ENCODE peak calls at places on chromosomes 7 and 10, in seven cellular contexts. One of them, this sample, is unnamed.

GRCh38 chr10:52965938-52966401 is 193.4 kb upstream of the MBL2 start:
- DNase-seq in fibroblast of lung: no peak
- DNase-seq in breast epithelium: no peak
- DNase-seq in aorta: no peak
- DNase-seq in HepG2: no peak
- DNase-seq in esophagus squamous epithelium: no peak
- DNase-seq in BJ: no peak
- DNase-seq in this sample: no peak

GRCh38 chr7:42457663-42458062 is 220.7 kb upstream of the GLI3 start:
- DNase-seq in aorta: no peak
- DNase-seq in BJ: no peak
- DNase-seq in fibroblast of lung: no peak
- DNase-seq in breast epithelium: no peak
- DNase-seq in esophagus squamous epithelium: no peak
- DNase-seq in HepG2: no peak
- DNase-seq in this sample: no peak

GRCh38 chr7:92025260-92025659 is 84.6 kb downstream of the AKAP9 start:
- DNase-seq in HepG2: no peak
- DNase-seq in breast epithelium: no peak
- DNase-seq in aorta: no peak
- DNase-seq in BJ: peak; percentile 71
- DNase-seq in fibroblast of lung: peak; percentile 64
- DNase-seq in esophagus squamous epithelium: no peak
- DNase-seq in this sample: no peak

GRCh38 chr7:86454753-86455152 is 189.0 kb upstream of the GRM3 start:
- DNase-seq in breast epithelium: no peak
- DNase-seq in HepG2: no peak
- DNase-seq in aorta: no peak
- DNase-seq in esophagus squamous epithelium: no peak
- DNase-seq in fibroblast of lung: no peak
- DNase-seq in BJ: no peak
- DNase-seq in this sample: no peak

GRCh38 chr7:40623863-40624262 is 489.1 kb downstream of the SUGCT start:
- DNase-seq in HepG2: no peak
- DNase-seq in aorta: no peak
- DNase-seq in BJ: no peak
- DNase-seq in fibroblast of lung: no peak
- DNase-seq in breast epithelium: no peak
- DNase-seq in esophagus squamous epithelium: no peak
- DNase-seq in this sample: no peak

GRCh38 chr7:151658778-151659177 is 139.1 kb upstream of the RHEB start:
- DNase-seq in aorta: no peak
- DNase-seq in fibroblast of lung: no peak
- DNase-seq in esophagus squamous epithelium: no peak
- DNase-seq in BJ: no peak
- DNase-seq in HepG2: no peak
- DNase-seq in breast epithelium: no peak
- DNase-seq in this sample: no peak

GRCh38 chr7:1931248-1931950 is 261.3 kb downstream of the ELFN1 start:
- DNase-seq in esophagus squamous epithelium: no peak
- DNase-seq in fibroblast of lung: no peak
- DNase-seq in BJ: no peak
- DNase-seq in HepG2: no peak
- DNase-seq in aorta: no peak
- DNase-seq in breast epithelium: no peak
- DNase-seq in this sample: no peak

GRCh38 chr10:59622320-59622901 is 87.2 kb downstream of the SLC16A9 start:
- DNase-seq in aorta: no peak
- DNase-seq in BJ: no peak
- DNase-seq in HepG2: peak; percentile 41
- DNase-seq in breast epithelium: no peak
- DNase-seq in fibroblast of lung: peak; percentile 80
- DNase-seq in esophagus squamous epithelium: no peak
- DNase-seq in this sample: no peak

GRCh38 chr7:148650232-148650858 is 48.4 kb upstream of the CUL1 start:
- DNase-seq in HepG2: no peak
- DNase-seq in breast epithelium: no peak
- DNase-seq in fibroblast of lung: peak; percentile 19
- DNase-seq in BJ: peak; percentile 15
- DNase-seq in aorta: no peak
- DNase-seq in esophagus squamous epithelium: no peak
- DNase-seq in this sample: no peak

GRCh38 chr7:39527296-39527695 is 38.9 kb upstream of the YAE1 start:
- DNase-seq in BJ: no peak
- DNase-seq in aorta: no peak
- DNase-seq in breast epithelium: no peak
- DNase-seq in HepG2: no peak
- DNase-seq in fibroblast of lung: no peak
- DNase-seq in esophagus squamous epithelium: no peak
- DNase-seq in this sample: no peak

GRCh38 chr7:48279420-48279819 is 108.2 kb downstream of the ABCA13 start:
- DNase-seq in breast epithelium: no peak
- DNase-seq in esophagus squamous epithelium: no peak
- DNase-seq in HepG2: no peak
- DNase-seq in aorta: no peak
- DNase-seq in fibroblast of lung: no peak
- DNase-seq in BJ: no peak
- DNase-seq in this sample: no peak

GRCh38 chr10:91424016-91424415 is 13.9 kb downstream of the HECTD2 start:
- DNase-seq in HepG2: no peak
- DNase-seq in aorta: no peak
- DNase-seq in fibroblast of lung: no peak
- DNase-seq in breast epithelium: no peak
- DNase-seq in BJ: no peak
- DNase-seq in esophagus squamous epithelium: no peak
- DNase-seq in this sample: no peak

GRCh38 chr7:74048999-74049599 is 21.1 kb downstream of the ELN start:
- DNase-seq in aorta: no peak
- DNase-seq in HepG2: no peak
- DNase-seq in esophagus squamous epithelium: no peak
- DNase-seq in fibroblast of lung: no peak
- DNase-seq in breast epithelium: no peak
- DNase-seq in BJ: no peak
- DNase-seq in this sample: no peak

GRCh38 chr7:74051193-74051592 is 23.2 kb downstream of the ELN start:
- DNase-seq in aorta: peak; percentile 59
- DNase-seq in BJ: no peak
- DNase-seq in esophagus squamous epithelium: no peak
- DNase-seq in HepG2: no peak
- DNase-seq in fibroblast of lung: peak; percentile 21
- DNase-seq in breast epithelium: no peak
- DNase-seq in this sample: no peak

GRCh38 chr7:74047804-74048380 is 19.9 kb downstream of the ELN start:
- DNase-seq in BJ: no peak
- DNase-seq in HepG2: no peak
- DNase-seq in fibroblast of lung: no peak
- DNase-seq in esophagus squamous epithelium: no peak
- DNase-seq in breast epithelium: no peak
- DNase-seq in aorta: no peak
- DNase-seq in this sample: no peak

GRCh38 chr7:74051629-74052410 is 23.8 kb downstream of the ELN start:
- DNase-seq in breast epithelium: no peak
- DNase-seq in HepG2: peak; percentile 56
- DNase-seq in aorta: peak; percentile 70
- DNase-seq in esophagus squamous epithelium: no peak
- DNase-seq in BJ: no peak
- DNase-seq in fibroblast of lung: peak; percentile 31
- DNase-seq in this sample: no peak

GRCh38 chr7:74049997-74050798 is 22.2 kb downstream of the ELN start:
- DNase-seq in aorta: no peak
- DNase-seq in HepG2: no peak
- DNase-seq in esophagus squamous epithelium: no peak
- DNase-seq in BJ: no peak
- DNase-seq in breast epithelium: no peak
- DNase-seq in fibroblast of lung: no peak
- DNase-seq in this sample: no peak
- H3K36me3 ChIP-seq in aorta: peaks cover 26% of the 10 kb centered on the region
- H3K36me3 ChIP-seq in HepG2: no peaks in the 10 kb centered on the region
- H3K36me3 ChIP-seq in esophagus squamous epithelium: peaks cover 93% of the 10 kb centered on the region
- H3K36me3 ChIP-seq in BJ: peaks cover 17% of the 10 kb centered on the region
- H3K36me3 ChIP-seq in breast epithelium: no peaks in the 10 kb centered on the region
- H3K36me3 ChIP-seq in fibroblast of lung: no peaks in the 10 kb centered on the region
- H3K36me3 ChIP-seq in this sample: no peaks in the 10 kb centered on the region

DNA sequence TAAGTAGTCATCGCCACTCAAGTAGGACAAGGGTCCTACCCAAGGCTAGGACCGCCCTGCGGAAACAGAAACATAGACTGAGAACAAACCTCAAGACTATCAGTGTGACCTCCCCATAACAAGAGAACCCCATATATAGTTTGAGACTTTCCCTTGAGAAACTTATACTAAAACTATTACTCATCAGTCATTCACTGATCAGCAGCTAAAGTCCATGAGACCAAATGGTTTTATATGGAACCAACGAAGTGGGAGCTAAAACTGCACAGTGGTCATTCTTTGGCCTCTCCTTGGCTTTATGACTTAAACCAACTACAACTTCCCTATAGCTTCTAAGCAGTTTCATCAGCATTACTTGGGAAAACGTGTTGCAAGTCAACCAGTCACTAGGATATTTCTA is 13.7 kb upstream of the ZSCAN21 start:
- DNase-seq in breast epithelium: no peak
- DNase-seq in BJ: no peak
- DNase-seq in aorta: no peak
- DNase-seq in HepG2: no peak
- DNase-seq in fibroblast of lung: no peak
- DNase-seq in esophagus squamous epithelium: no peak
- DNase-seq in this sample: no peak
- H3K36me3 ChIP-seq in breast epithelium: peaks cover 7% of the 10 kb centered on the region
- H3K36me3 ChIP-seq in BJ: peaks cover 19% of the 10 kb centered on the region
- H3K36me3 ChIP-seq in aorta: peaks cover 11% of the 10 kb centered on the region
- H3K36me3 ChIP-seq in HepG2: peaks cover 15% of the 10 kb centered on the region
- H3K36me3 ChIP-seq in fibroblast of lung: peaks cover 7% of the 10 kb centered on the region
- H3K36me3 ChIP-seq in esophagus squamous epithelium: peaks cover 79% of the 10 kb centered on the region
- H3K36me3 ChIP-seq in this sample: peaks cover 24% of the 10 kb centered on the region

GRCh38 chr10:74111799-74112198 is 38.8 kb downstream of the AP3M1 start:
- DNase-seq in BJ: no peak
- DNase-seq in aorta: no peak
- DNase-seq in esophagus squamous epithelium: no peak
- DNase-seq in breast epithelium: no peak
- DNase-seq in fibroblast of lung: no peak
- DNase-seq in HepG2: no peak
- DNase-seq in this sample: no peak
- H3K36me3 ChIP-seq in BJ: peaks cover 48% of the 10 kb centered on the region
- H3K36me3 ChIP-seq in aorta: peaks cover 23% of the 10 kb centered on the region
- H3K36me3 ChIP-seq in esophagus squamous epithelium: peaks cover 99% of the 10 kb centered on the region
- H3K36me3 ChIP-seq in breast epithelium: no peaks in the 10 kb centered on the region
- H3K36me3 ChIP-seq in fibroblast of lung: peaks cover 43% of the 10 kb centered on the region
- H3K36me3 ChIP-seq in HepG2: peaks cover 26% of the 10 kb centered on the region
- H3K36me3 ChIP-seq in this sample: peaks cover 59% of the 10 kb centered on the region

DNA sequence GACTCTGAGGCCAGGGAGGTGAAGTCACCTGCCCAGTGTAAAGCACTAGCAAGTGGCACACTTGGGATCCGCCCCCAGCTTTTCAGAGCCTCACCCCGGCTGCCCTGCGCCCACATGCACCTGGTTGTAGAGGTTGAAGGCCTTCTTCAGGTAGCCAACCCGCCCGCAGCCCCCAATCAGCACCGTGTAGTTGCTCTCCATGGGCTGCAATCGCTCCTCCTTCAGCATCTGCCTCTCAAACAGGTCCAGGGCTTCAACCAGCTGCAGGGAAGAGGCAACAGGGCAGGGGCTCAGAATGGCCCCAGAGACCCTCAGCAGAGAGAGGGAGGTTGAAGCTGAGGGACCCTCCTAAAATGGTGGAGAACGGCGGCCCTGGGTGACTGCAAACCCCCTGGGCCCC is 5.4 kb downstream of the PTCD1 start:
- DNase-seq in HepG2: no peak
- DNase-seq in aorta: peak; percentile 67
- DNase-seq in breast epithelium: no peak
- DNase-seq in esophagus squamous epithelium: no peak
- DNase-seq in fibroblast of lung: no peak
- DNase-seq in BJ: no peak
- DNase-seq in this sample: no peak
- H3K36me3 ChIP-seq in HepG2: peaks cover 10% of the 10 kb centered on the region
- H3K36me3 ChIP-seq in aorta: peaks cover 4% of the 10 kb centered on the region
- H3K36me3 ChIP-seq in breast epithelium: peaks cover 9% of the 10 kb centered on the region
- H3K36me3 ChIP-seq in esophagus squamous epithelium: peaks cover 73% of the 10 kb centered on the region
- H3K36me3 ChIP-seq in fibroblast of lung: peaks cover 6% of the 10 kb centered on the region
- H3K36me3 ChIP-seq in BJ: peaks cover 18% of the 10 kb centered on the region
- H3K36me3 ChIP-seq in this sample: no peaks in the 10 kb centered on the region

DNA sequence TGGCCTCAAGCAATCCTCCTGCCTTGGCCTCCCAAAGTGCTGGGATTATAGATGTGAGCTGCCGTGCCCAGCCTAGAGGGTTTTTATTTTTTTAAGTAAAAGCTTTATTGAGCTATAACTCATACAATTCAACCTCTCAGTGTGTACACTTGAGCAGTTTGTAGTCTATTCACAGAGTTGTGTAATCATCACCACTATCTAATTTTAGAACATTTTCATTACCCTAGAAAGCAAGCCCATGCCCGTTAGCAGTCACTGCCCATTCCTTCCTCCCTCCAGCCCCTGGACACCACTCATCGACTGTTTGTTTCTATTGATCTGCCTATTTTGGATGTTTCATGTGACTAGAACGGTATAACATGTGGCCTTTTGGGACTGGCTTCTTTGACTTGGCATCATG is 25.7 kb upstream of the SEC61A2 start:
- DNase-seq in esophagus squamous epithelium: no peak
- DNase-seq in aorta: peak; percentile 9
- DNase-seq in HepG2: no peak
- DNase-seq in breast epithelium: no peak
- DNase-seq in BJ: no peak
- DNase-seq in fibroblast of lung: no peak
- DNase-seq in this sample: no peak
- H3K36me3 ChIP-seq in esophagus squamous epithelium: peaks cover 100% of the 10 kb centered on the region
- H3K36me3 ChIP-seq in aorta: peaks cover 4% of the 10 kb centered on the region
- H3K36me3 ChIP-seq in HepG2: peaks cover 6% of the 10 kb centered on the region
- H3K36me3 ChIP-seq in breast epithelium: peaks cover 3% of the 10 kb centered on the region
- H3K36me3 ChIP-seq in BJ: peaks cover 5% of the 10 kb centered on the region
- H3K36me3 ChIP-seq in fibroblast of lung: peaks cover 4% of the 10 kb centered on the region
- H3K36me3 ChIP-seq in this sample: peaks cover 17% of the 10 kb centered on the region

DNA sequence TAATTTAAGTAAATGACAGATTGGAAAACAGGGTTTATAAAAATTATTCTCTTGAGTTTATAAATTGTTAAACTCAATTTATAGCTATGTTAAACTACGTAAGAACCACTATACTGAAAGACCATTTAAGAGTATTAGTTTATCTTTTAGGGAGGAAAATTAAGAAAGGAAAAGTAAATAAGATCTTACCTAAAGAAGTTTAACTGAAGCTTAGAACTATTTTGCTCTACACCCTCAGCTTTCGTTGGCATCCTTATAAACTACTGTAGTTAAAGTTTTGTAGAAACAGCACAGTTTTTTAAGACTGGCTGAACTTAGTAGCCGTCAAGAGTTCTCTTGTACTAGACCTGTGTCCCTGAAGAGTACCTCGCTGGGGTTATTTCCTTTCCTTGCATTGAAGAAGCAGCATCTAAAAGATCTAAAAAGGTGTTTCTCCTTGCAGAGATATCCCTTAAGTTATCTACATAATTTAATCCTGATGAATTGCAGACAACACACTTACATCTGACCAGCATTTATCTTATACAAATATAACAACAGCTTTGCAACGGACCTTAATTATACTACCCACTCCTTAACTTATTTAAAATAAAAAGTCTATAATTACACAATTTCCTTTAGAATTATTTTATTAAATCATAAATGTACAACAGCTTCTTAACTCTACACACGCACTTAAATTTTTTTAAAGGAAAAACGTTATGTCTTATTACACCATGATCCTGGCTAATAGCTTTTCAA is 9.1 kb downstream of the HNRNPA2B1 start:
- DNase-seq in aorta: no peak
- DNase-seq in breast epithelium: no peak
- DNase-seq in BJ: no peak
- DNase-seq in fibroblast of lung: no peak
- DNase-seq in esophagus squamous epithelium: no peak
- DNase-seq in HepG2: no peak
- DNase-seq in this sample: no peak
- H3K36me3 ChIP-seq in aorta: peaks cover 11% of the 10 kb centered on the region
- H3K36me3 ChIP-seq in breast epithelium: no peaks in the 10 kb centered on the region
- H3K36me3 ChIP-seq in BJ: peaks cover 18% of the 10 kb centered on the region
- H3K36me3 ChIP-seq in fibroblast of lung: peaks cover 16% of the 10 kb centered on the region
- H3K36me3 ChIP-seq in esophagus squamous epithelium: peaks cover 91% of the 10 kb centered on the region
- H3K36me3 ChIP-seq in HepG2: peaks cover 20% of the 10 kb centered on the region
- H3K36me3 ChIP-seq in this sample: peaks cover 63% of the 10 kb centered on the region

GRCh38 chr10:100192350-100192749 is 6.5 kb upstream of the ERLIN1 start:
- DNase-seq in BJ: no peak
- DNase-seq in esophagus squamous epithelium: no peak
- DNase-seq in fibroblast of lung: no peak
- DNase-seq in HepG2: no peak
- DNase-seq in aorta: no peak
- DNase-seq in breast epithelium: no peak
- DNase-seq in this sample: no peak
- H3K36me3 ChIP-seq in BJ: peaks cover 5% of the 10 kb centered on the region
- H3K36me3 ChIP-seq in esophagus squamous epithelium: peaks cover 91% of the 10 kb centered on the region
- H3K36me3 ChIP-seq in fibroblast of lung: peaks cover 7% of the 10 kb centered on the region
- H3K36me3 ChIP-seq in HepG2: peaks cover 6% of the 10 kb centered on the region
- H3K36me3 ChIP-seq in aorta: peaks cover 7% of the 10 kb centered on the region
- H3K36me3 ChIP-seq in breast epithelium: no peaks in the 10 kb centered on the region
- H3K36me3 ChIP-seq in this sample: peaks cover 35% of the 10 kb centered on the region